ENCODE peak calls at places on chromosomes 16 and 17, in four cellular contexts. A is colonic mucosa, S is stomach, H is PC-3. Y is an unnamed sample.

GRCh38 chr16:14109782-14110727 is 38.9 kb downstream of the MRTFB start:
- DNase-seq in A (no peak), S (no peak), H (no peak), Y (no peak)

GRCh38 chr16:69706256-69706974 is 19.9 kb downstream of the NQO1 start:
- DNase-seq in A (no peak), S (no peak), H (peak), Y (no peak)

GRCh38 chr17:67779098-67779672 is 46.1 kb upstream of the BPTF start:
- DNase-seq in A (peak), S (peak), H (peak), Y (peak)

GRCh38 chr16:81715358-81716196 is 63.5 kb upstream of the PLCG2 start:
- DNase-seq in A (no peak), S (no peak), H (no peak), Y (no peak)

GRCh38 chr16:87368029-87368765 is 15.4 kb downstream of the FBXO31 start:
- DNase-seq in A (no peak), S (no peak), H (no peak), Y (no peak)

GRCh38 chr16:79293831-79294230 is 306.7 kb downstream of the MAF start:
- DNase-seq in A (no peak), S (no peak), H (no peak), Y (no peak)

GRCh38 chr17:74639704-74640142 is 16.2 kb upstream of the CD300E start:
- DNase-seq in A (no peak), S (no peak), H (no peak), Y (no peak)

GRCh38 chr17:40827746-40828453 is 5.5 kb upstream of the KRT10 start:
- DNase-seq in A (no peak), S (no peak), H (peak), Y (no peak)

GRCh38 chr17:42908872-42909700 is 8.5 kb downstream of the G6PC1 start:
- DNase-seq in A (no peak), S (no peak), H (peak), Y (no peak)

GRCh38 chr16:27313422-27314160 is at the start of gene IL4R:
- DNase-seq in A (peak), S (peak), H (peak), Y (peak)

GRCh38 chr16:58732545-58733247 is 1.4 kb downstream of the GOT2 start:
- DNase-seq in A (no peak), S (no peak), H (peak), Y (no peak)

GRCh38 chr16:61946019-61946418 is 90.2 kb downstream of the CDH8 start:
- DNase-seq in A (no peak), S (no peak), H (no peak), Y (no peak)

GRCh38 chr16:31819386-31819785 is 54.2 kb upstream of the ZNF267 start:
- DNase-seq in A (no peak), S (no peak), H (no peak), Y (no peak)

GRCh38 chr17:78380370-78380769 is 1.9 kb downstream of the PGS1 start:
- DNase-seq in A (no peak), S (no peak), H (no peak), Y (no peak)

GRCh38 chr17:38415250-38416194 is 12.7 kb upstream of the ARHGAP23 start:
- DNase-seq in A (no peak), S (no peak), H (peak), Y (no peak)

GRCh38 chr17:31558748-31559646 is 167.5 kb downstream of the RAB11FIP4 start:
- DNase-seq in A (peak), S (peak), H (peak), Y (peak)

GRCh38 chr17:49117581-49118230 is 14.9 kb upstream of the B4GALNT2 start:
- DNase-seq in A (peak), S (no peak), H (peak), Y (peak)

GRCh38 chr17:7613769-7614421 is 802 bp downstream of the FXR2 start:
- DNase-seq in A (no peak), S (no peak), H (peak), Y (no peak)

GRCh38 chr16:66486773-66487579 is 59.9 kb downstream of the BEAN1 start:
- DNase-seq in A (no peak), S (peak), H (peak), Y (no peak)

GRCh38 chr17:49390548-49391324 is 23.9 kb downstream of the PHB1 start:
- DNase-seq in A (peak), S (peak), H (no peak), Y (peak)

GRCh38 chr17:77286641-77287431 is 146.1 kb downstream of the SEC14L1 start:
- DNase-seq in A (peak), S (peak), H (peak), Y (peak)

GRCh38 chr17:77286391-77286640 is 145.5 kb downstream of the SEC14L1 start:
- DNase-seq in A (no peak), S (no peak), H (no peak), Y (peak)

GRCh38 chr17:77287432-77288068 is 146.8 kb downstream of the SEC14L1 start:
- DNase-seq in A (peak), S (peak), H (peak), Y (peak)

GRCh38 chr17:77284023-77284617 is 143.4 kb downstream of the SEC14L1 start:
- DNase-seq in A (no peak), S (no peak), H (no peak), Y (no peak)

DNA sequence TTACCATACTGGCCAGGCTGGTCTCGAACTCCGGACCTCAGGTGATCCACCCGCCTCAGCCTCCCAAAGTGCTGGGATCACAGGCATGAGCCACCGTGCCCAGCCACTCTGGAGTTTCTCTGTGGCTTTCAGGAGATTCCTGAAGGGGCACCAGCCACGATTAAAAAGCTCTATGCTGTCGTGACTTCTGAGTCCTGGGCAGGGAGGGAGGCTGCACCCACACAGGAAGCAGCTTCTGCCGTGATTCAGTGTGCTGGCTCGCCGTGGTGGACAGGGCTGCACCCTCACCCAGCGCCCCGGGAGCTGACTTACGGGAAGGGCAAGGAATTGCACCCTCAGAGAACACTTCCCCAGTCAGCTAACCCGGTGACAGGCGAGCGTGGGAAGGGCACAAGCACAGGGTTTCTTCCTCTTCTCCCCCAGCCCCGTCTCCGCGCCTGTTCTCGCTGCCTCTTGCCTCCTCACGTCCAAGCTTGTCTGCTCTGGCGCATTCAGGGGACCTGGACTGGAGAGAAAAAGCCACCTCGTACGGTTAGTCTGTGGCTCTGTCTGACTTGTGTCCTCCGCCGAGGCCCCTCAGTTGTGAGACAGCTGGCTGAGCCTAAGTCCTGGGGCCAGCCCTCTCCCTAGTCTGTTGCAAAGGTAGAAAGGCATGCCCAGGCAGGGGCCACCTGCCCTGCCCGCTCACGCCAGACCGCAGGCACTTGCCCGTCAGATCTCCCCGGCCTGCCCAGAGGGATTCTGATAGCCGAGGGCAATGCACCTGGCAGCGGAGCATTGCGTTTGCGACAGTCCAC is 145.0 kb downstream of the SEC14L1 start:
- DNase-seq in A (peak), S (peak), H (peak), Y (peak)
- TF ChIP-seq CTCF in A (no peak), S (no peak), H (no peak), Y (no peak)

DNA sequence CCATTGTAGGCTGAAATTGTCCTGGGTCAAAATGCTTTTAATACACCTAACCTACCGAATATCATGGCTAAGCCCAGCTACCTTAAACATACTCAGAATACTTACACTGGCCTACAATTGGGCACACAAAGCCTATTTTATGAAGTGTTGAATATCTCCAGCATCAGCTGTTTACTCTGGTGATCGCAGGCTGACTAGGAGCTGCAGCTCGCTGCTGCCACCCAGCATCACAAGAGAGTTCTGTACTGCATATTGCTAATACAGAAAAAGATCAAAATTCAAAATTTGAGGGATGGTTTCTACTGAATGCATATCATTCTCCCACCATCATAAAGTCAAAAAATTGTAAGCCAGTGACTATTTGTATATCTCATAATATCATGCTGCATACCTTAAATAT is 55.3 kb downstream of the ULK2 start:
- DNase-seq in A (no peak), S (no peak), H (peak), Y (no peak)
- TF ChIP-seq CTCF in A (no peak), S (no peak), H (peak), Y (no peak)

DNA sequence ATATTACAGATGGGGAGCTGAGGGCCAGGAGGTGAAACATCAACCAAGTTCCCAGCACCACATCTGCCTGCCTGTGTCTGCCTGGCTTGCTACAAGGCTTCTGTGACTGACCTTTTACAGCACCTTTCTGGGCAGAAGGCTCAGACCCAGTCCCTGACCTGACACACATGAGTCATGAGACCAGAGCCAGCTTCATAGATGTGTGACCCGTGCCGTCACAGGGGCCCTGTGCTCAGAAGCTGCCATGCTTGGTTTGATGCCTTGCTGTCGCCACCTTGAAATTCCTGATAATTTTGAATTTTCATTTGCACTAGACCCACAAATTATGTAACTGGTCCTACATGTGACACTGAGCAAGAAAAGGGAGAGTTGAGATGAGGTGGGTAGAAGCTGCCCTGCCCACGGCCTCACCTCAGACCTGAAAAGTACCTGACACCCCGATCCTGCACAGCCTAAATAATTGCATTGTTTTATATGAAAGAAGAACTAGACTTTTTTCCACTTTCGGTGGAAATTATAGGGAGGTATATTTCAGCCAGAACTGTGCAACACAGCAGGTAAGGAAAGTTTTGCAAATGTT is 13.3 kb upstream of the PECAM1 start:
- DNase-seq in A (no peak), S (no peak), H (no peak), Y (no peak)
- TF ChIP-seq CTCF in A (no peak), S (no peak), H (no peak), Y (no peak)

DNA sequence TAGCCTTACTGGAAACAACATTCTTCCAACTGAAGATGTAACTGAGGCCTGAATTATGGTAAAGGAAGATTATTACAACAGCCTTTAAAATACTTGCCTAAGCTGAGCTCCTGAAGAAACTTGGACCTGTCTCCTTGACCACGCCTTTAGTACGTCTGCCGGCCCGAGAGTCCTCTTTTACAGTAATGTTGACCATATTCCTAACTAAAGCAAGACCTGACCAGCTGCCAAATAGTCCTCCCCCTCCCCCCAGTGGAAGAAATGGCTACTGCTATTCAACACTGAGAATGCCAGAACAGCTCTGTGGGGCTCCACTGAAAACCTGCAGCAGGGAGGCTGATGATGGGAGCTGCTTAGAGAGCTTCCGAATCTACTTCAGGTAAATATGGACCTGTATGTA is 12.6 kb upstream of the FOXJ1 start:
- DNase-seq in A (no peak), S (no peak), H (no peak), Y (no peak)
- TF ChIP-seq CTCF in A (no peak), S (no peak), H (no peak), Y (no peak)

DNA sequence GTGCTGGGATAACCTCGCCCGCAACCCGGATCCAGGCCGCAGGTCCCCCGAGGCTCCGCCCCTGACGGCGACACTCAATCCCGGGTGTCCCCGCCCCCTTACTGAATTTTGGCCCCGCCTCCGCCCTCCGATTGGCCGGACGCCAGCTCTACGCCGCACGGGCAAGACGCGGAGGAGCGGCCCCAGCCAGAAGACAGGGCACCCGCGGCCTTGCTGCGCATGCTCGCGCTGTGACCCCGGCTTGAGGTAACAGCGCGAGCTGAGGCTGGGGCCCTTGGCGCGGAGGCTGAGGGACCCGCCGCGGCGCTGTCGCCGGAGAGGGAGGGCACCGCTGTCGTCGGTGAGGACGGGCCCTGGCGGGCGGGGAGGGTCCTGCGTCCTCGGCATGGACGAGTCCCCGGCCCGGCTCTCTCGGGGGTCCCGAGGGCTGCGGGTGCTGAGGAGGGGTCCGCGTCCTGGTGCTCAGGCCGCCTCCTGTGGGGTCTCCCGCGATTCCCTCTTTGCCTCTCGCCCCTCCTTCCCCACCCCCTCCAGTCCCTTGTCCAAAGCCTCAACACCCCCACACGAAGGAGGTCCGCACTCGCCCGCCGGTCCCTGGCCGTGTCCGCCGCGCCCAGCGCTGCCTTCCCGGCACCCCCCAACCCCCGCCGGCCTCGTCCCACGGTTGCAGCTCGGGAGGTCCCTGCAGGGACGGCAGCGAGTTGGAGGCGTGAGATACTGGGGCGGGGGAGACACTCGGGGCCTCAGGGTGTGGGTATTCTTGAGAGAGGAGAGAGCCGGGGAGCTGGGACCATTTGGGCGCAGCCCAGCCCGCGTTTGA is at the start of gene FLYWCH2:
- DNase-seq in A (peak), S (peak), H (peak), Y (peak)
- TF ChIP-seq CTCF in A (no peak), S (no peak), H (no peak), Y (no peak)

Y was measured in mucosa of descending colon.